ENCODE peak calls at places on chromosomes 16 and 17, in five cellular contexts. O is cardiac muscle cell, C is adrenal gland, E is PC-3, A is dorsolateral prefrontal cortex. L is an unnamed sample.

GRCh38 chr17:54013117-54013516 is 190.4 kb downstream of the KIF2B start:
- DNase-seq in E (no peak), O (no peak), A (no peak), C (no peak), L (no peak)

GRCh38 chr17:50841949-50842354 is 6.6 kb downstream of the WFIKKN2 start:
- DNase-seq in O (peak; percentile 81), E (peak; percentile 88), A (no peak), C (peak; percentile 75), L (peak; percentile 74)

GRCh38 chr16:53504665-53505064 is 1.7 kb upstream of the AKTIP start:
- DNase-seq in E (no peak), A (no peak), O (no peak), C (no peak), L (no peak)

GRCh38 chr16:57264381-57264780 is 19.3 kb downstream of the ARL2BP start:
- DNase-seq in O (no peak), E (no peak), C (no peak), A (peak; percentile 13), L (no peak)

GRCh38 chr16:72825912-72826621 is 221.9 kb downstream of the ZFHX3 start:
- DNase-seq in E (no peak), C (no peak), O (no peak), A (no peak), L (no peak)

GRCh38 chr16:1823821-1824220 is 2.8 kb downstream of the HAGH start:
- DNase-seq in A (peak; percentile 72), C (peak; percentile 93), E (peak; percentile 6), O (peak; percentile 58), L (no peak)

GRCh38 chr17:61426482-61427304 is 25.5 kb upstream of the TBX4 start:
- DNase-seq in A (no peak), E (peak; percentile 98), O (no peak), C (no peak), L (no peak)

GRCh38 chr17:7438050-7438614 is 1.2 kb upstream of the FGF11 start:
- DNase-seq in E (no peak), C (peak; percentile 72), O (peak; percentile 84), A (no peak), L (peak; percentile 35)

GRCh38 chr17:81933178-81933699 is 3.9 kb downstream of the PYCR1 start:
- DNase-seq in E (no peak), O (no peak), A (no peak), C (no peak), L (no peak)

GRCh38 chr16:15993541-15993940 is 44.1 kb downstream of the ABCC1 start:
- DNase-seq in O (no peak), C (no peak), A (no peak), E (no peak), L (no peak)

GRCh38 chr16:14301150-14302030 is 230.3 kb downstream of the MRTFB start:
- DNase-seq in O (peak; percentile 38), C (peak; percentile 61), E (peak; percentile 18), A (no peak), L (peak; percentile 54)

GRCh38 chr16:4690946-4691665 is 2.3 kb upstream of the NUDT16L1 start:
- DNase-seq in E (no peak), O (no peak), C (no peak), A (no peak), L (no peak)

GRCh38 chr17:65104541-65104940 is 32.6 kb upstream of the RGS9 start:
- DNase-seq in A (no peak), O (no peak), E (no peak), C (no peak), L (no peak)

GRCh38 chr17:51014129-51014528 is 106.5 kb downstream of the SPAG9 start:
- DNase-seq in O (no peak), C (no peak), E (no peak), A (no peak), L (no peak)

GRCh38 chr16:21277045-21277926 is 804 bp downstream of the CRYM start:
- DNase-seq in A (no peak), C (no peak), O (no peak), E (no peak), L (no peak)

GRCh38 chr17:8914554-8914953 is 47.1 kb upstream of the PIK3R6 start:
- DNase-seq in A (no peak), C (no peak), O (no peak), E (no peak), L (no peak)

GRCh38 chr17:74770498-74771318 is 5.4 kb downstream of the NAT9 start:
- DNase-seq in E (peak; percentile 75), O (peak; percentile 74), A (no peak), C (peak; percentile 82), L (peak; percentile 49)

GRCh38 chr17:82587234-82588086 is 60.8 kb downstream of the WDR45B start:
- DNase-seq in A (no peak), C (no peak), O (no peak), E (no peak), L (no peak)

GRCh38 chr16:27639588-27640276 is 89.8 kb downstream of the KATNIP start:
- DNase-seq in A (no peak), C (no peak), E (peak; percentile 62), O (peak; percentile 72), L (no peak)

GRCh38 chr16:1534021-1535020 is 855 bp downstream of the TMEM204 start:
- DNase-seq in E (no peak), C (no peak), O (no peak), A (no peak), L (no peak)

DNA sequence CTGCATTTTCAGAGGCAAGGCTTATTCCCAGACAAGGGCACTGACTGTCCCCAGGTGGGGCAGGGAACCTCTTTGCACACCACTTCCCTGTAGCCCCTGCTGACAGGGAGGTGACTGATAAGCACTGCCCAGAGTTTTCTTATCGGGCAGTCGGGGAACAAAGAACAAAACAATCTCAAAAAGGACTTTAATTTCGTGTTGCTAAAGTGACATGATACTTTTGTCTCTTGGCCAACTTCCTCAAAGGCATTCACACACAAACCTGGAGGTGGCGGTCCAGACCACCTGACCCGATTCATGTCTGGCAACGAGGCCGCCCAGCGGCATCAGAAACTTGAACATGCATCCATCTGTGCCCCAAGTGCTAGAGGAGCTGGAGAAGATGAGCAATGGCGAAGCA is 28.9 kb downstream of the ZDHHC7 start:
- DNase-seq in E (no peak), A (no peak), O (peak; percentile 23), C (no peak), L (no peak)
- H3K27ac ChIP-seq in E (no peak overlapping the region), A (no peak overlapping the region), O (peak overlapping the region; percentile 62), C (no peak overlapping the region), L (peak overlapping the region; percentile 58)

DNA sequence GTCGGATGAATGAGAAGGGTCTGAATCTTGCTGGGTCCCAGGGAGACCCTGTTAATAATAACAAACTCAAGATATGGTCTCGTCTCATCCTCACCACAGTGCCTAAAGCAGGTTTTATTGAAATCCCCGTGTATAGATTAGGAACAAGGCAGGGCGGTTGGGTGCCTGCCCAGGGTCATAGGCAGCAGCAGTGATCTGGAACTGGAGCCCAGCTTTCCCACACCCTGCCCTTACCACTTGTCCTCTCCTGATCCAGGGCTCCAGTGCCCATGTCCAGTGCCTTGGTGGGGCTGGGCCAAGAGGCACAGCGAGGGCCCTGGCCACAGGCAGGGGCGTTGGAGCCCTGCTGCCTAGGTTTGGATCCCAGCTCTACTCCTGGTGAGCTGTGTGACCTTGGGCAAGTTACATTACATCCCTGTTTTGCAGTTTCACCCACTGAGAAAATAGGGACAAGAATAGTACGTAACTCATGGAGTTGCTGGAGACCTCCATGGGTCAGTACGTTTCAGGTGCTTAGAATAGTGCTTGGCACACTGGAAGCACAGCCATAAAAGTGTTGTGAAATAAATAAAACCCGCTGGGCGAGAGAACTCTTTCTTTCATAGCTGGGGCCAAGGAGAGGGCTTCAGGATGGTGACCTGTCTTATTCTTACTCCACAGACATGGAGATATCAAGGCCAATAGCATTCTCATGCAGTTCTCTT is 13.9 kb downstream of the SOCS3 start:
- DNase-seq in C (no peak), E (no peak), O (no peak), A (no peak), L (no peak)
- H3K27ac ChIP-seq in C (no peak overlapping the region), E (no peak overlapping the region), O (no peak overlapping the region), A (no peak overlapping the region), L (no peak overlapping the region)

GRCh38 chr17:21096874-21097273 is 29.9 kb upstream of the DHRS7B start:
- DNase-seq in C (no peak), O (no peak), A (no peak), E (no peak), L (no peak)

GRCh38 chr17:21094298-21094704 is 32.5 kb upstream of the DHRS7B start:
- DNase-seq in O (no peak), A (no peak), E (peak; percentile 9), C (no peak), L (no peak)

GRCh38 chr17:21104608-21105007 is 22.2 kb upstream of the DHRS7B start:
- DNase-seq in O (no peak), E (no peak), C (no peak), A (no peak), L (no peak)

GRCh38 chr17:21095735-21096134 is 31.0 kb upstream of the DHRS7B start:
- DNase-seq in C (no peak), E (no peak), O (no peak), A (no peak), L (no peak)

GRCh38 chr17:21098934-21099687 is 27.7 kb upstream of the DHRS7B start:
- DNase-seq in C (peak; percentile 58), A (peak; percentile 65), O (peak; percentile 90), E (peak; percentile 95), L (peak; percentile 25)
- H3K27ac ChIP-seq in C (no peak overlapping the region), A (peak overlapping the region; percentile 15), O (peak overlapping the region; percentile 31), E (peak overlapping the region; percentile 61), L (no peak overlapping the region)

GRCh38 chr16:64951681-64952080 is 170.2 kb downstream of the CDH11 start:
- DNase-seq in C (no peak), E (no peak), A (no peak), O (no peak), L (no peak)

GRCh38 chr16:64951193-64951592 is 170.7 kb downstream of the CDH11 start:
- DNase-seq in C (no peak), O (no peak), E (no peak), A (no peak), L (no peak)

GRCh38 chr16:64950731-64951130 is 171.1 kb downstream of the CDH11 start:
- DNase-seq in C (no peak), A (peak; percentile 42), E (no peak), O (no peak), L (no peak)

GRCh38 chr16:64950262-64950661 is 171.6 kb downstream of the CDH11 start:
- DNase-seq in C (no peak), O (no peak), A (no peak), E (no peak), L (no peak)

DNA sequence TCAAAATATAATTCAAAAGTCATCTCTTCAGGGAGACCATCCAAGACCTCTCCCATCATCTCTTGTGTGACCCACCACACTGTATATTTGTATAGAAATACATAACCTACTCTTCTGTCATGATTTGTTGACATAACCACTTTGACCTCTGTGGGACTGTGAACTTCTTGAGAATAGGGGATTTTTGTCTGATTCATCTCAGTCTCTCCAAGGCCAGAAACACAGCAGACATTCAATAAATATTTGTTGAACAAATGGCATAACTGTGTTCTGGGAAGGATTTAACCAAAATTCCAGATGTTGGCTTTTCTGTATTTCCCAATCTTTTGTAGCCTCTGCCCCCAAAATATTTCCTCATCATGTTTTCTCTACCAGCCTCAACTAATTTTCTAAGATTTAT is 169.7 kb downstream of the CDH11 start:
- DNase-seq in E (no peak), C (no peak), O (no peak), A (no peak), L (no peak)
- H3K27ac ChIP-seq in E (no peak overlapping the region), C (no peak overlapping the region), O (no peak overlapping the region), A (no peak overlapping the region), L (no peak overlapping the region)